ENCODE peak calls at places on chromosomes 11 and 22, in ten cellular contexts. P is mesothelial cell of epicardium; N is choroid plexus epithelial cell; K is stimulated activated CD8-positive, alpha-beta memory T cell treated with anti-CD3 and anti-CD28 coated beads, Interleukin-4, amount 100 ng/mL, for 1 hour; F is upper lobe of right lung; M is AG09309; T is naive thymus-derived CD4-positive, alpha-beta T cell; B is T-cell; O is HTR-8/SVneo; X is heart left ventricle. D is an unnamed sample.

GRCh38 chr11:119890466-119890865 is 161.5 kb upstream of the NECTIN1 start:
- DNase-seq in P (no peak), N (no peak), K (no peak), F (peak), M (no peak), T (no peak), B (no peak), O (no peak), X (no peak), D (no peak)

GRCh38 chr22:35425971-35426800 is 26.2 kb downstream of the MCM5 start:
- DNase-seq in P (no peak), N (peak), K (no peak), F (no peak), M (no peak), T (no peak), B (no peak), O (peak), X (no peak), D (no peak)

GRCh38 chr22:35064664-35065063 is 1.3 kb upstream of the ISX start:
- DNase-seq in P (no peak), N (no peak), K (no peak), F (no peak), M (no peak), T (no peak), B (no peak), O (no peak), X (no peak), D (no peak)

GRCh38 chr11:17171342-17171741 is 36.4 kb downstream of the PIK3C2A start:
- DNase-seq in P (no peak), N (peak), K (no peak), F (no peak), M (peak), T (no peak), B (no peak), O (peak), X (no peak), D (no peak)

GRCh38 chr22:38424525-38425080 is 30.4 kb downstream of the KCNJ4 start:
- DNase-seq in P (no peak), N (no peak), K (no peak), F (no peak), M (no peak), T (no peak), B (no peak), O (no peak), X (no peak), D (no peak)

GRCh38 chr11:3160252-3161031 is 4.7 kb downstream of the OSBPL5 start:
- DNase-seq in P (peak), N (peak), K (no peak), F (peak), M (peak), T (no peak), B (no peak), O (peak), X (peak), D (no peak)

GRCh38 chr22:41762980-41763779 is 37.3 kb upstream of the CCDC134 start:
- DNase-seq in P (peak), N (peak), K (no peak), F (no peak), M (no peak), T (peak), B (no peak), O (no peak), X (no peak), D (no peak)

GRCh38 chr22:30309981-30310672 is 16.6 kb downstream of the TBC1D10A start:
- DNase-seq in P (no peak), N (peak), K (no peak), F (no peak), M (no peak), T (peak), B (no peak), O (no peak), X (no peak), D (peak)

GRCh38 chr11:116641561-116642045 is 131.2 kb downstream of the BUD13 start:
- DNase-seq in P (peak), N (peak), K (no peak), F (peak), M (no peak), T (no peak), B (no peak), O (peak), X (peak), D (no peak)

GRCh38 chr11:8016396-8016949 is 29.3 kb downstream of the EIF3F start:
- DNase-seq in P (no peak), N (no peak), K (no peak), F (peak), M (no peak), T (no peak), B (no peak), O (no peak), X (no peak), D (no peak)

GRCh38 chr11:104057908-104058307 is 21.5 kb downstream of the DDI1 start:
- DNase-seq in P (no peak), N (no peak), K (no peak), F (no peak), M (no peak), T (no peak), B (no peak), O (no peak), X (no peak), D (no peak)

GRCh38 chr22:45612451-45612901 is 59.2 kb upstream of the ATXN10 start:
- DNase-seq in P (peak), N (peak), K (no peak), F (peak), M (peak), T (no peak), B (peak), O (peak), X (peak), D (peak)

GRCh38 chr11:6387811-6388599 is 2.3 kb upstream of the SMPD1 start:
- DNase-seq in P (no peak), N (peak), K (no peak), F (no peak), M (no peak), T (no peak), B (no peak), O (no peak), X (no peak), D (no peak)

GRCh38 chr11:79406376-79406775 is 34.5 kb downstream of the TENM4 start:
- DNase-seq in P (no peak), N (no peak), K (no peak), F (no peak), M (no peak), T (no peak), B (no peak), O (no peak), X (no peak), D (no peak)

GRCh38 chr11:67027483-67027930 is 4.6 kb downstream of the SYT12 start:
- DNase-seq in P (no peak), N (no peak), K (no peak), F (no peak), M (no peak), T (no peak), B (no peak), O (no peak), X (no peak), D (no peak)

GRCh38 chr22:50398698-50399648 is 55.8 kb downstream of the PPP6R2 start:
- DNase-seq in P (no peak), N (no peak), K (no peak), F (no peak), M (no peak), T (no peak), B (no peak), O (no peak), X (no peak), D (no peak)

GRCh38 chr22:37172266-37173245 is 15.5 kb downstream of the C1QTNF6 start:
- DNase-seq in P (no peak), N (no peak), K (no peak), F (peak), M (no peak), T (no peak), B (no peak), O (no peak), X (peak), D (no peak)

GRCh38 chr11:78922886-78923625 is 348.4 kb upstream of the NARS2 start:
- DNase-seq in P (no peak), N (no peak), K (no peak), F (no peak), M (no peak), T (no peak), B (no peak), O (no peak), X (no peak), D (no peak)

GRCh38 chr22:27632451-27633295 is 168.9 kb downstream of the MN1 start:
- DNase-seq in P (peak), N (no peak), K (no peak), F (no peak), M (no peak), T (no peak), B (no peak), O (no peak), X (peak), D (no peak)